ENCODE peak calls at places on chromosomes 6 and 20, in four cellular contexts. U is K562, Q is HepG2, S is endothelial cell of umbilical vein. D is an unnamed sample.

GRCh38 chr20:46084805-46085792 is 4.7 kb downstream of the NCOA5 start:
- DNase-seq in U (no peak), Q (peak), S (peak), D (no peak)

GRCh38 chr20:57598491-57598890 is 21.7 kb downstream of the ZBP1 start:
- DNase-seq in U (no peak), Q (no peak), S (no peak), D (no peak)

GRCh38 chr6:26524722-26525360 is 13.3 kb upstream of the HMGN4 start:
- DNase-seq in U (no peak), Q (no peak), S (no peak), D (no peak)

GRCh38 chr20:45450097-45450818 is 19.3 kb upstream of the WFDC2 start:
- DNase-seq in U (peak), Q (peak), S (peak), D (no peak)

GRCh38 chr20:35001596-35002362 is 46.1 kb downstream of the MYH7B start:
- DNase-seq in U (no peak), Q (no peak), S (no peak), D (no peak)

GRCh38 chr20:10642859-10643559 is 30.8 kb downstream of the JAG1 start:
- DNase-seq in U (no peak), Q (no peak), S (peak), D (no peak)

GRCh38 chr6:105815657-105816555 is 270.2 kb upstream of the PRDM1 start:
- DNase-seq in U (no peak), Q (no peak), S (no peak), D (no peak)

GRCh38 chr20:53922901-53923314 is 147.5 kb downstream of the BCAS1 start:
- DNase-seq in U (no peak), Q (no peak), S (no peak), D (no peak)

GRCh38 chr6:93918258-93918657 is 498.9 kb upstream of the EPHA7 start:
- DNase-seq in U (no peak), Q (no peak), S (no peak), D (no peak)

GRCh38 chr20:2688041-2688591 is 4.5 kb upstream of the EBF4 start:
- DNase-seq in U (peak), Q (no peak), S (peak), D (no peak)

GRCh38 chr6:84249724-84250123 is 22.3 kb upstream of the CEP162 start:
- DNase-seq in U (no peak), Q (no peak), S (no peak), D (no peak)

GRCh38 chr6:129491436-129491835 is 218.5 kb downstream of the ARHGAP18 start:
- DNase-seq in U (no peak), Q (no peak), S (no peak), D (no peak)

GRCh38 chr6:44593539-44593944 is 206.0 kb downstream of the CDC5L start:
- DNase-seq in U (peak), Q (peak), S (peak), D (peak)

GRCh38 chr6:34145161-34146020 is 496 bp downstream of the GRM4 start:
- DNase-seq in U (peak), Q (no peak), S (peak), D (no peak)

GRCh38 chr20:1894471-1894950 is 696 bp upstream of the SIRPA start:
- DNase-seq in U (peak), Q (no peak), S (peak), D (no peak)

GRCh38 chr6:38901802-38902522 is 146.6 kb upstream of the GLP1R start:
- DNase-seq in U (no peak), Q (no peak), S (no peak), D (no peak)

GRCh38 chr6:6703720-6704422 is 115.4 kb downstream of the LY86 start:
- DNase-seq in U (no peak), Q (no peak), S (no peak), D (no peak)

GRCh38 chr20:15759546-15760216 is 813.6 kb downstream of the KIF16B start:
- DNase-seq in U (no peak), Q (no peak), S (peak), D (no peak)

GRCh38 chr6:38599261-38599660 is 40.5 kb downstream of the BTBD9 start:
- DNase-seq in U (no peak), Q (no peak), S (no peak), D (no peak)

GRCh38 chr6:154410619-154411044 is 54.0 kb upstream of the IPCEF1 start:
- DNase-seq in U (no peak), Q (peak), S (peak), D (no peak)

GRCh38 chr6:135871878-135872277 is 20.4 kb downstream of the PDE7B start:
- DNase-seq in U (no peak), Q (no peak), S (no peak), D (no peak)

GRCh38 chr20:26208296-26209091 is 511.8 kb upstream of the ZNF337 start:
- DNase-seq in U (no peak), Q (no peak), S (no peak), D (no peak)

GRCh38 chr6:164200071-164200470 is 785.6 kb downstream of the QKI start:
- DNase-seq in U (no peak), Q (no peak), S (no peak), D (no peak)

GRCh38 chr6:7911345-7911725 is 747 bp upstream of the TXNDC5 start:
- DNase-seq in U (no peak), Q (no peak), S (no peak), D (no peak)

GRCh38 chr6:166097914-166098522 is 69.6 kb downstream of the TBXT start:
- DNase-seq in U (peak), Q (peak), S (peak), D (no peak)

GRCh38 chr20:43188861-43189613 is 669 bp downstream of the PTPRT start:
- DNase-seq in U (no peak), Q (no peak), S (no peak), D (no peak)

GRCh38 chr6:48615041-48615440 is 504.0 kb upstream of the PTCHD4 start:
- DNase-seq in U (no peak), Q (no peak), S (no peak), D (no peak)

GRCh38 chr20:34525709-34526416 is 9.6 kb downstream of the DYNLRB1 start:
- DNase-seq in U (no peak), Q (peak), S (peak), D (no peak)

GRCh38 chr6:169233832-169234231 is 19.8 kb downstream of the THBS2 start:
- DNase-seq in U (no peak), Q (no peak), S (no peak), D (no peak)

GRCh38 chr6:39849764-39850163 is 57.6 kb downstream of the DAAM2 start:
- DNase-seq in U (no peak), Q (peak), S (no peak), D (no peak)

GRCh38 chr6:113461153-113461897 is 395.8 kb upstream of the MARCKS start:
- DNase-seq in U (no peak), Q (peak), S (peak), D (no peak)

GRCh38 chr6:67221226-67221625 is 1413.9 kb upstream of the ADGRB3 start:
- DNase-seq in U (no peak), Q (no peak), S (no peak), D (no peak)

GRCh38 chr20:1624811-1625690 is 5.2 kb upstream of the SIRPB1 start:
- DNase-seq in U (no peak), Q (no peak), S (peak), D (no peak)

GRCh38 chr6:14804444-14805210 is 441.2 kb upstream of the JARID2 start:
- DNase-seq in U (no peak), Q (peak), S (no peak), D (no peak)

GRCh38 chr20:51428451-51429143 is 113.9 kb downstream of the NFATC2 start:
- DNase-seq in U (peak), Q (peak), S (peak), D (no peak)

GRCh38 chr20:58169441-58169840 is 59.0 kb downstream of the ANKRD60 start:
- DNase-seq in U (no peak), Q (no peak), S (no peak), D (no peak)

GRCh38 chr6:75747371-75747984 is 1.6 kb upstream of the MYO6 start:
- DNase-seq in U (no peak), Q (no peak), S (no peak), D (no peak)

GRCh38 chr6:122789078-122789861 is at the start of gene SMPDL3A:
- DNase-seq in U (peak), Q (peak), S (peak), D (no peak)

DNA sequence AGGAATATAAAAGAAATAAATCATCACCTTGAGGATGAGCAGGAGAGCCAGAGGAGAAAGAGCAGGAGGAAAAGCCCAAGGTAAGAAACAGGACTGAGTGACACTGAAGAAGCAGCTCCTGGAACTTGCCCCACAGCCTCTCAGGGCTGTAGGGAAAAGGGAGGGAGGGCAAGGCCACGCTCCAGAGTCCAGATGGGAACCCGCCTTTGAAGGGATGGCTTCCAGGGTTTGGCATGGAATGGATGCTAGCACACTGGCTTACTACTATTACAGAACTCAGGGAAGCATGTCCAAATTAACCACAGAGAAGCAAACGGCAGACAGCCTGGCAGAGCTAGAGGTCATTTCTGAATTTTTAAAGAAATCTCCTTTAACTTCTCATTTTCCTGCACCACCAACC is 26.8 kb downstream of the RALGAPA2 start:
- DNase-seq in U (no peak), Q (no peak), S (no peak), D (no peak)
- TF ChIP-seq EZH2 in U (no peak), Q (no peak), S (no peak), D (no peak)

DNA sequence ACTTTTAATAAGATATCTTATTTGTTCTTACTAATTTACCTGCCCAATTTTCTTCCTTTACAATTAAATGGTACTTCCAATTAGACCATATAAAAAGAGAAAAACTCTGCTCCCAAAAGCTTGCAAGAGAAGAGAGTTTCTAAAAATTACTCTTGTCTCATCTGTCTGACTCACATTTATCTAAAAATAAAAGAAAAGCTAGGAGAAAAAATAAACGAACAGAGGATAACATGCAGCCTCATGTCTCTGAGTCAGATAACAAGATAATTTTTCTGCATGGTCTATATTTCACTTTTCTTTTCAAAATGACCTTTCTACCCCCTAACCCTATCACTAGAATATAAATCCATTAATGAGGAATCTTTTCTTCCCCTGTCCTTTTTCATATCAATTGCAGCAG is 127.2 kb upstream of the TCF21 start:
- DNase-seq in U (no peak), Q (no peak), S (no peak), D (no peak)
- TF ChIP-seq MYC in U (no peak), Q (no peak), S (no peak), D (no peak)

GRCh38 chr20:62433655-62434054 is 6.3 kb upstream of the RBBP8NL start:
- DNase-seq in U (no peak), Q (no peak), S (peak), D (no peak)

GRCh38 chr20:62436692-62437091 is 9.4 kb upstream of the RBBP8NL start:
- DNase-seq in U (no peak), Q (no peak), S (no peak), D (no peak)

GRCh38 chr20:62437430-62437829 is 10.1 kb upstream of the RBBP8NL start:
- DNase-seq in U (no peak), Q (no peak), S (no peak), D (no peak)

GRCh38 chr20:62430871-62431447 is 3.6 kb upstream of the RBBP8NL start:
- DNase-seq in U (no peak), Q (no peak), S (no peak), D (no peak)

GRCh38 chr20:62434098-62434497 is 6.8 kb upstream of the RBBP8NL start:
- DNase-seq in U (no peak), Q (no peak), S (no peak), D (no peak)
- TF ChIP-seq EZH2 in U (no peak), Q (no peak), S (peak), D (no peak)

DNA sequence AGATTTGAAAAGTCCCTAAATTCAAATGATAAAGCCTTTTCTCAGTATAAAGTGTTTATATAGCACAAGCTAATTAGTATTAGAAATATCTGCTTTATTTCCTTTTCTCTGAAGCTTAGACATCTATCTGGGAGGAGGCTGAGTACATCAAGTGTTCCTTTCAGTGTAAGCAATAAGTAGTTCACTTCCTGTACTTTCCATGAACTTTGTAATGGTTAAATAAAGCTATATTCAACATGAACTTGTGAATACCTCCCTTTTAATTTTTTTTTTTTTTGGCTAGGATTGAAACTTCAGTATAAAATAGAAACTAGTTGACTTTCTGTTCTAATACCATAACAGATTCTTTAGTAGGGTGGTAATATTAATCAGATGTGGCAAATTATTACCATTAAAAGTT is 190.9 kb downstream of the CENPW start:
- DNase-seq in U (no peak), Q (no peak), S (peak), D (no peak)
- TF ChIP-seq MYC in U (no peak), Q (no peak), S (no peak), D (no peak)

DNA sequence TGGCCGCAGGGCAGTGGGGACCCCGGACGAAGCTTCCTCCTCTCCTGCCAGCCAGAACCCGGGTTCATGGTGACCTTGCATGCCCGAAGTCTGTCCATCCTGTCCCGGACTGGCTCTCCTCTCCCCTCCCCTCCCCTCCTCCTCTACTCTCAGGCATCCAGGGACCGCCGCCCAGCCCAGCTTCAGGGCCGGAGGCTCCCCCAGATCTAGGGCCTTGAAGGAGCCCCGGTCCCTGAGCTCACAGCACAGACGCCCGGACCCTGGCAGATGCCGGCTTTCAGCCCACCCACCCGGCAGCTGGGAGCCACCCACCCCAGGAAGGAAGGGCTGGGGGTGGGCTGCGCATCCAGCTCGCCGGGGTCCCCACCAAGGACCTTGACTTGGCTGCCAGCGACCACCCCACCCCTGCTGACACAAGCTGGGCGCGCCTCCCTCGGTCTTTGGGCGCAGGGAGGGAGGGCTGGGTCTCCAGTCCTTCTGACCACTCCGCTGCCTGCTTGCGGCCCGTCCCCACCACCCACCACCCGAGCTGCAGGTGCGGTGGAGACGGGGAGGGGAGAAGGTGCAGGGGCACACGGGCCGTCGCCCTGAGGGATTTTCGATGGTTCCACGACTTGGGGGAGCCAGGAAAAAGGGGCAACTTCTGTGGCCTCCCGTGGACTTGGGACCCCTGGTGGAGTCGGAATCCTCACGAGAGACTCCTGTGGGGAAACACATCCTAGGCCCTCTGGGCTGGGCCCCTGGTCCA is 5.8 kb upstream of the ABHD16B start:
- DNase-seq in U (no peak), Q (no peak), S (no peak), D (no peak)
- TF ChIP-seq EZH2 in U (no peak), Q (no peak), S (no peak), D (no peak)

GRCh38 chr6:114541794-114542193 is 199.0 kb upstream of the HS3ST5 start:
- DNase-seq in U (no peak), Q (no peak), S (no peak), D (no peak)

GRCh38 chr6:114534813-114535212 is 192.0 kb upstream of the HS3ST5 start:
- DNase-seq in U (no peak), Q (no peak), S (no peak), D (no peak)

GRCh38 chr6:114543696-114544095 is 200.9 kb upstream of the HS3ST5 start:
- DNase-seq in U (no peak), Q (no peak), S (no peak), D (no peak)

DNA sequence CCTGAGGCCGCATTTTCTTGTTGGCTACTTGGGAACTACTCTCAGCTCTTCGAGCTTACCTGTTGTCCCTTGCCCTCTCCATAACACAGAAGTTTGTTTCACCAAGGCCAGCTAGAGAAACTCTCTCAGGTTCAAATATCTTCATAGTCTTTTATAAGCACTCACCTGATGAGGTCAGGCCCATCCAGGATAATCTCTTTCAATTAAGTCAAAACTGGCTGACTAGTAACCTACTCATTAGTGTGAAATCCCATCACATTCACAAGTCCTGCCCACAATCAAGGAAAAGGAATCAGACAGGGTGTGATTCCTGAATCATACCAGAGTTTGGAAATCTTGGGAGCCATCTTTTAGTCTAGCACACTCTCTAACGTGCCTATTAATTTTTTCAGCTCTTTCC is 195.2 kb upstream of the HS3ST5 start:
- DNase-seq in U (no peak), Q (no peak), S (no peak), D (no peak)
- TF ChIP-seq MYC in U (no peak), Q (no peak), S (no peak), D (no peak)

GRCh38 chr20:63004607-63005211 is 2.1 kb downstream of the BHLHE23 start:
- DNase-seq in U (no peak), Q (no peak), S (no peak), D (no peak)

GRCh38 chr20:63006611-63007471 is at the start of gene BHLHE23:
- DNase-seq in U (no peak), Q (no peak), S (no peak), D (no peak)

GRCh38 chr20:63005240-63005861 is 1.4 kb downstream of the BHLHE23 start:
- DNase-seq in U (no peak), Q (no peak), S (no peak), D (no peak)

GRCh38 chr20:63007472-63007721 is 633 bp upstream of the BHLHE23 start:
- DNase-seq in U (no peak), Q (no peak), S (no peak), D (no peak)

DNA sequence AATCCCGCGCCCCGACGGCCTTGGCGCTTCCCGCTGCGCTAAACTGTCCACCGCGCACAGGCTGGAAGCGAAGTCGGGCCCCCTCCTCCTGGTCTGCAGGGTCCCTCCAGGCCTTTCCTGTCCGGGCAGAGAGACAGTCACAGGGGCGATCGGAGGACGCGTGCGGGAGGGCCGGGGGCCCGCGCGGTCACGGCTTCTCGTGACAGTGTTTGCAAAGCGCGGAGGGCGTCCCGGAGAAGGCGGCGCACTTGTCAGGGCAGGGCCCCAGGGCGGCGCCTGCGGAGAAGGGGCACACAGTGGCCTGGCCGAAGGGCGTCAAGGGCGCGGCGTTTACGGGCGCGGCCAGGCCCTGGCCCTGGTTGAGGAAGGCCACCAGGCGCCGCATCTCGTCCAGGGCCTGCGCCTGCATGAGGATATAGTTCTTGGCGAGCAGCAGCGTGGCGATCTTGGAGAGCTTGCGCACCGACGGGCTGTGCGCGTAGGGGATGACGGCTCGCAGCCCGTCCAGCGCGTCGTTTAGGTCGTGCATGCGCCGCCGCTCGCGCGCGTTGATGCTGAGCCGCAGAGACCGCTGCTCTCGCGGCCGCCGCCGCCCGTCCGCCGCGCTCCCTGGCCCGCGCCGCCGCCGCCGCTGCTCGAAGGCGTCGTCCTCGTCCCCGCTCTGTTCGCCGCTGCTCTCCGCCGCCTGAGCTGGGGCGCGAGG is 751 bp downstream of the BHLHE23 start:
- DNase-seq in U (no peak), Q (no peak), S (no peak), D (no peak)
- TF ChIP-seq EZH2 in U (no peak), Q (peak), S (peak), D (no peak)

DNA sequence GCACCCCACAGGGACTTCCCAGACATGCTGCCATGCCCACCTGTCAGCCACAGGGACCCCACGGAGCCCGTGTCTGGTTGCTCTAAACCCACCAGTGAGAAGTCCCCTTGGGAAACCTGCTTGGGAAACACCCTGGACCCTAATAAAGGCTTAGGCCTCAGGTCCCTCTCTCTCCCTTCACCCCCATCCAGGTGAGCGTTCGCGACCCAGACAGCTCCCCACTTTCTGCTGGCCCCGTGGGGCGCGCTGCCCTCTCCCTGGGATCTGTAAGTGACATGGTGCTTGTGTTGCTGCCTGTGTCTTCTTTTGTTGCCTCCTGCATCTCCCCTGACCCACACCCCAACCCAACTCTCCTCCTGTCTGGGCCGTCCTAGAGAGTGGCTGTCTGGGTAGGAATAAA is 47.1 kb upstream of the SYNDIG1 start:
- DNase-seq in U (no peak), Q (no peak), S (no peak), D (no peak)
- TF ChIP-seq MYC in U (no peak), Q (no peak), S (no peak), D (no peak)

D was measured in GM12878.